ENCODE peak calls at places on chromosomes 5 and 9, in five cellular contexts. H is SK-N-SH, K is transverse colon, G is upper lobe of left lung, D is ovary. I is an unnamed sample.

GRCh38 chr5:79800979-79801827 is 111.6 kb downstream of the CMYA5 start:
- DNase-seq in G (no peak), K (no peak), H (no peak), D (no peak), I (no peak)

GRCh38 chr5:113343343-113343742 is 91.4 kb downstream of the TSSK1B start:
- DNase-seq in G (no peak), H (peak; percentile 36), K (no peak), D (no peak), I (no peak)

GRCh38 chr5:137199201-137199600 is 299.9 kb downstream of the SPOCK1 start:
- DNase-seq in K (no peak), G (no peak), H (no peak), D (no peak), I (no peak)

GRCh38 chr5:171852255-171852681 is 66.7 kb downstream of the SMIM23 start:
- DNase-seq in D (no peak), H (no peak), G (peak; percentile 44), K (no peak), I (no peak)

GRCh38 chr5:143355710-143356109 is 47.8 kb downstream of the NR3C1 start:
- DNase-seq in K (peak; percentile 46), H (peak; percentile 50), D (peak; percentile 49), G (peak; percentile 73), I (peak; percentile 84)

GRCh38 chr9:74463825-74464224 is 33.3 kb upstream of the RORB start:
- DNase-seq in G (no peak), H (no peak), K (no peak), D (no peak), I (no peak)

GRCh38 chr9:130927338-130927737 is 11.7 kb downstream of the FIBCD1 start:
- DNase-seq in H (no peak), K (no peak), D (no peak), G (no peak), I (no peak)

GRCh38 chr5:162209005-162209605 is 141.5 kb downstream of the GABRG2 start:
- DNase-seq in G (peak; percentile 32), K (peak; percentile 47), D (no peak), H (peak; percentile 42), I (no peak)

GRCh38 chr9:2859776-2860379 is 16.0 kb upstream of the PUM3 start:
- DNase-seq in G (peak; percentile 53), H (peak; percentile 61), D (peak; percentile 52), K (peak; percentile 63), I (no peak)

GRCh38 chr9:4548796-4549725 is 58.8 kb downstream of the SLC1A1 start:
- DNase-seq in H (peak; percentile 16), D (no peak), K (peak; percentile 23), G (no peak), I (no peak)

GRCh38 chr5:9429691-9430215 is 116.1 kb downstream of the SEMA5A start:
- DNase-seq in G (no peak), D (no peak), K (no peak), H (no peak), I (no peak)

GRCh38 chr5:11791777-11792176 is 112.5 kb downstream of the CTNND2 start:
- DNase-seq in H (no peak), D (no peak), G (no peak), K (no peak), I (no peak)

GRCh38 chr5:74099538-74099937 is 473.5 kb downstream of the ARHGEF28 start:
- DNase-seq in D (no peak), K (no peak), G (no peak), H (no peak), I (no peak)

GRCh38 chr5:137871571-137871970 is 3.9 kb downstream of the MYOT start:
- DNase-seq in K (no peak), D (no peak), H (no peak), G (no peak), I (no peak)

GRCh38 chr9:86406366-86406765 is 52.2 kb upstream of the TUT7 start:
- DNase-seq in G (no peak), D (no peak), H (no peak), K (no peak), I (no peak)

GRCh38 chr5:150114773-150115408 is 28.5 kb upstream of the CSF1R start:
- DNase-seq in H (peak; percentile 40), G (peak; percentile 10), D (no peak), K (no peak), I (no peak)

GRCh38 chr9:2623046-2623865 is 1.7 kb downstream of the VLDLR start:
- DNase-seq in H (peak; percentile 68), G (peak; percentile 87), D (peak; percentile 84), K (peak; percentile 10), I (peak; percentile 80)

GRCh38 chr5:73749485-73750270 is 123.7 kb downstream of the ARHGEF28 start:
- DNase-seq in K (no peak), H (no peak), G (no peak), D (peak; percentile 50), I (no peak)

GRCh38 chr9:69044226-69045219 is 9.0 kb downstream of the FXN start:
- DNase-seq in D (no peak), H (peak; percentile 50), G (no peak), K (no peak), I (no peak)

GRCh38 chr5:103120607-103121200 is 603 bp downstream of the PPIP5K2 start:
- DNase-seq in D (no peak), G (peak; percentile 36), K (peak; percentile 21), H (peak; percentile 12), I (no peak)

GRCh38 chr5:82549263-82549662 is 271.1 kb upstream of the RPS23 start:
- DNase-seq in G (no peak), D (no peak), K (no peak), H (no peak), I (no peak)

GRCh38 chr9:114820776-114821501 is 15.1 kb upstream of the TNFSF15 start:
- DNase-seq in H (no peak), D (no peak), G (no peak), K (no peak), I (no peak)

GRCh38 chr5:60652206-60652605 is 47.8 kb downstream of the DEPDC1B start:
- DNase-seq in D (no peak), G (no peak), H (no peak), K (no peak), I (no peak)

GRCh38 chr9:134052491-134052890 is 15.3 kb downstream of the BRD3 start:
- DNase-seq in D (no peak), K (no peak), G (no peak), H (no peak), I (no peak)

GRCh38 chr5:163569284-163569683 is 63.9 kb downstream of the MAT2B start:
- DNase-seq in K (no peak), D (no peak), H (peak; percentile 51), G (no peak), I (no peak)

GRCh38 chr5:139733698-139734491 is 61.7 kb upstream of the PSD2 start:
- DNase-seq in G (no peak), K (peak; percentile 56), D (no peak), H (no peak), I (no peak)

GRCh38 chr9:95572370-95573151 is 55.8 kb upstream of the PTCH1 start:
- DNase-seq in K (no peak), H (peak; percentile 55), G (no peak), D (peak; percentile 40), I (no peak)

GRCh38 chr5:97979740-97980139 is 793.7 kb upstream of the RGMB start:
- DNase-seq in D (no peak), G (no peak), H (no peak), K (no peak), I (no peak)

GRCh38 chr5:109654455-109654854 is 35.3 kb upstream of the MAN2A1 start:
- DNase-seq in G (peak; percentile 28), K (no peak), D (no peak), H (no peak), I (no peak)

GRCh38 chr5:75265731-75266130 is 29.1 kb upstream of the ANKRD31 start:
- DNase-seq in G (no peak), D (no peak), H (peak; percentile 33), K (no peak), I (no peak)

GRCh38 chr9:20619492-20619860 is 2.8 kb downstream of the MLLT3 start:
- DNase-seq in G (no peak), H (no peak), K (no peak), D (no peak), I (no peak)
- TF ChIP-seq EP300 in G (no peak), H (no peak), K (no peak), D (no peak), I (no peak)

GRCh38 chr5:136031713-136032112 is 2.9 kb downstream of the TGFBI start:
- DNase-seq in D (no peak), G (no peak), H (no peak), K (no peak), I (no peak)
- H3K27ac ChIP-seq in D (no peak overlapping the region), G (no peak overlapping the region), H (peak overlapping the region; percentile 85), K (peak overlapping the region; percentile 74), I (no peak overlapping the region)

GRCh38 chr9:83199240-83199639 is 136.3 kb upstream of the RASEF start:
- DNase-seq in H (peak; percentile 63), K (peak; percentile 33), G (no peak), D (peak; percentile 37), I (no peak)
- TF ChIP-seq EP300 in H (no peak), K (no peak), G (no peak), D (no peak), I (no peak)

GRCh38 chr5:59097116-59097515 is 514.2 kb downstream of the RAB3C start:
- DNase-seq in H (no peak), D (no peak), G (no peak), K (no peak), I (no peak)
- H3K27ac ChIP-seq in H (no peak overlapping the region), D (no peak overlapping the region), G (no peak overlapping the region), K (peak overlapping the region; percentile 13), I (no peak overlapping the region)

GRCh38 chr9:29796291-29796952 is 2223.1 kb upstream of the C9orf72 start:
- DNase-seq in H (no peak), G (no peak), K (no peak), D (no peak), I (no peak)
- TF ChIP-seq EP300 in H (no peak), G (no peak), K (no peak), D (no peak), I (no peak)

DNA sequence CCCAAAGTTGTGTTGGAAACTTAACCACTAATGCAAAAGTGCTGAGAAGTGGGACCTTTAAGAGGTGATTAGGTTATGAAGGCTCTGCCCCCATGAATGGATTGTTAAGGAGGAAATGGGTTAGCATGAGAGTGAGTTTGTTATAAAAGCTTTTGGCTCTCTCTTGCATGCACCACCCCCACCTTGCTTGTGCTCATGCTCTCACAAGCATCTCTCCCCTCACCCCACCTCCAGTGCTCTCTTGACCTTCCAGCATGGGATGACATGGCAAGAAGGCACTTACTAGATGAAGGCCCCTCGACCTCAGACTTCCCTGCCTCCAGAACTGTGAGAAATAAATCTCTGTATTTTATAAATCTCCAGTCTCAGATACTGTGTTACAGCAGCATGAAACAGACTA is 52.8 kb downstream of the RICTOR start:
- DNase-seq in K (no peak), G (no peak), D (no peak), H (no peak), I (no peak)
- H3K27ac ChIP-seq in K (no peak overlapping the region), G (peak overlapping the region; percentile 9), D (no peak overlapping the region), H (no peak overlapping the region), I (no peak overlapping the region)

GRCh38 chr9:72255546-72255925 is 106.3 kb downstream of the GDA start:
- DNase-seq in K (no peak), G (no peak), H (no peak), D (no peak), I (no peak)
- TF ChIP-seq EP300 in K (no peak), G (no peak), H (no peak), D (no peak), I (no peak)